ENCODE peak calls at places on chromosomes 2 and 18, in eight cellular contexts. Y is A549, K is body of pancreas, L is right lobe of liver, G is endodermal cell, E is left ventricle myocardium inferior, V is tibial artery, O is stomach. X is an unnamed sample.

GRCh38 chr18:45801396-45802004 is 24.0 kb upstream of the SIGLEC15 start:
- DNase-seq in Y (no peak), K (no peak), L (no peak), G (no peak), E (no peak), V (no peak), O (no peak), X (no peak)

GRCh38 chr18:7069191-7069590 is 48.4 kb downstream of the LAMA1 start:
- DNase-seq in Y (no peak), K (no peak), L (no peak), G (peak; percentile 52), E (no peak), V (no peak), O (no peak), X (no peak)

GRCh38 chr2:236803621-236804020 is 234.0 kb downstream of the ACKR3 start:
- DNase-seq in Y (no peak), K (no peak), L (no peak), G (peak; percentile 60), E (no peak), V (no peak), O (no peak), X (no peak)

GRCh38 chr2:24907106-24907505 is 12.9 kb downstream of the ADCY3 start:
- DNase-seq in Y (no peak), K (no peak), L (no peak), G (peak; percentile 7), E (no peak), V (peak; percentile 34), O (no peak), X (no peak)

GRCh38 chr2:164430166-164430783 is 191.0 kb downstream of the GRB14 start:
- DNase-seq in Y (peak; percentile 41), K (peak; percentile 33), L (no peak), G (peak; percentile 78), E (no peak), V (no peak), O (no peak), X (peak; percentile 12)

GRCh38 chr2:237122214-237122666 is 36.6 kb downstream of the COPS8 start:
- DNase-seq in Y (peak; percentile 80), K (peak; percentile 40), L (peak; percentile 55), G (peak; percentile 91), E (peak; percentile 57), V (peak; percentile 81), O (peak; percentile 60), X (peak; percentile 80)

GRCh38 chr18:58223717-58224424 is 179.8 kb downstream of the NEDD4L start:
- DNase-seq in Y (peak; percentile 86), K (peak; percentile 85), L (peak; percentile 89), G (no peak), E (no peak), V (no peak), O (peak; percentile 85), X (peak; percentile 27)

GRCh38 chr2:56369316-56369715 is 185.5 kb downstream of the CCDC85A start:
- DNase-seq in Y (no peak), K (no peak), L (no peak), G (no peak), E (no peak), V (no peak), O (no peak), X (no peak)

GRCh38 chr18:67425724-67426123 is 90.8 kb downstream of the DSEL start:
- DNase-seq in Y (peak; percentile 45), K (no peak), L (no peak), G (no peak), E (no peak), V (no peak), O (no peak), X (no peak)

GRCh38 chr2:197300139-197300538 is 10.4 kb downstream of the ANKRD44 start:
- DNase-seq in Y (no peak), K (no peak), L (no peak), G (no peak), E (no peak), V (no peak), O (no peak), X (no peak)

GRCh38 chr2:12270876-12271588 is 445.7 kb upstream of the TRIB2 start:
- DNase-seq in Y (no peak), K (no peak), L (no peak), G (no peak), E (no peak), V (no peak), O (no peak), X (no peak)

GRCh38 chr2:173290046-173290445 is 64.6 kb upstream of the CDCA7 start:
- DNase-seq in Y (no peak), K (no peak), L (no peak), G (no peak), E (no peak), V (no peak), O (no peak), X (no peak)

GRCh38 chr2:1590611-1591460 is 153.5 kb downstream of the PXDN start:
- DNase-seq in Y (no peak), K (no peak), L (no peak), G (peak; percentile 79), E (no peak), V (no peak), O (no peak), X (peak; percentile 51)

GRCh38 chr18:75574197-75574596 is 146.7 kb upstream of the SMIM21 start:
- DNase-seq in Y (no peak), K (no peak), L (no peak), G (no peak), E (no peak), V (no peak), O (no peak), X (no peak)

GRCh38 chr2:46276652-46277051 is 20.6 kb upstream of the EPAS1 start:
- DNase-seq in Y (peak; percentile 36), K (no peak), L (peak; percentile 4), G (peak; percentile 39), E (no peak), V (no peak), O (no peak), X (no peak)

GRCh38 chr2:201357216-201357615 is at the start of gene FLACC1:
- DNase-seq in Y (peak; percentile 57), K (peak; percentile 64), L (no peak), G (peak; percentile 74), E (no peak), V (no peak), O (no peak), X (no peak)

GRCh38 chr2:170324640-170325046 is 146.7 kb downstream of the MYO3B start:
- DNase-seq in Y (peak; percentile 54), K (peak; percentile 29), L (no peak), G (peak; percentile 97), E (no peak), V (no peak), O (peak; percentile 26), X (peak; percentile 24)

GRCh38 chr2:194545978-194546377 is 1111.0 kb upstream of the SLC39A10 start:
- DNase-seq in Y (peak; percentile 7), K (no peak), L (no peak), G (no peak), E (no peak), V (no peak), O (no peak), X (no peak)

GRCh38 chr2:134432438-134432883 is 178.6 kb downstream of the MGAT5 start:
- DNase-seq in Y (peak; percentile 70), K (peak; percentile 91), L (peak; percentile 73), G (peak; percentile 61), E (no peak), V (no peak), O (peak; percentile 48), X (no peak)

GRCh38 chr2:30790879-30791278 is 16.4 kb downstream of the CAPN13 start:
- DNase-seq in Y (no peak), K (no peak), L (no peak), G (peak; percentile 22), E (no peak), V (no peak), O (no peak), X (no peak)

GRCh38 chr2:216478151-216478550 is 20.5 kb upstream of the RPL37A start:
- DNase-seq in Y (no peak), K (peak; percentile 22), L (no peak), G (peak; percentile 62), E (no peak), V (no peak), O (no peak), X (no peak)

GRCh38 chr2:220226076-220226475 is 598.6 kb downstream of the SLC4A3 start:
- DNase-seq in Y (no peak), K (no peak), L (no peak), G (no peak), E (no peak), V (no peak), O (no peak), X (no peak)
- H3K4me1 ChIP-seq in Y (peaks cover 66% of the 10 kb centered on the region), K (no peaks in the 10 kb centered on the region), L (no peaks in the 10 kb centered on the region), G (no peaks in the 10 kb centered on the region), E (no peaks in the 10 kb centered on the region), V (no peaks in the 10 kb centered on the region), O (no peaks in the 10 kb centered on the region), X (no peaks in the 10 kb centered on the region)

DNA sequence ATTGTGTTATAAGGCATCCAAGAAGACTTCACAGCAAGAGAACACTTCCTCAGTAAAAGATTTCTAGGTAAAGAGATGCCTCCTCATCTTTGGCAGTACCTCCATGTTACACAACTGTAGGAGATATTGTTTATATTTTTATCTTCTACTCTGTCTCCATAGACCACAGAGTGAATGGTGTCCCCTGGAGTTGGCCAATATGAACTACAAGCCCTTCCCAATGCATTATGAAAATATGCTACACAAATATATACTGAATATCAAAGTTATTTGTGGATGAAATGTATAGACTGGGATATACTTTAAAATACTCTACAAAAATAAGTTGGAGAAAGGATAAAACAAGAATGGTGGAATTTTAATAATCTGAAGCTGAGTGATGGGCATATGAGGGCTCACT is 46.7 kb downstream of the MBOAT2 start:
- DNase-seq in Y (no peak), K (no peak), L (no peak), G (no peak), E (no peak), V (no peak), O (no peak), X (no peak)
- TF ChIP-seq CTCF in Y (no peak), K (no peak), L (no peak), G (peak; percentile 51), E (peak; percentile 32), V (no peak), O (no peak), X (no peak)

DNA sequence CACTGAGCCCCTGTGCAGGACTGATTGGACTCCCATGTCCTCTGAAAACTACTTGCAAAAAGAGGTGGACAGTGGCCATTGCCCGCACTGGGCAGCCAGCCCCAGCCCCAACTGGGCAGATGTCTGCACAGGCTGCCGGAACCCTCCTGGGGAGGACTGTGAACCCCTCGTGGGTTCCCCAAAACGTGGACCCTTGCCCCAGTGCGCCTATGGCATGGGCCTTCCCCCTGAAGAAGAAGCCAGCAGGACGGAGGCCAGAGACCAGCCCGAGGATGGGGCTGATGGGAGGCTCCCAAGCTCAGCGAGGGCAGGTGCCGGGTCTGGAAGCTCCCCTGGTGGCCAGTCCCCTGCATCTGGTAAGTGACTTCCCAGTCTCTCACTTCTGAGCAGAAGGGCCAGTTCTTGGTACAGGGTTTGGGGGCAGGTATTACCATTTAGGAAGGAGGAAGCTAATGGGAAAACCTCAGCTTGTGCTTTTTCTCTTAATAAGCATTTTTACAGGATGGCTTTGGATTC is 44.1 kb downstream of the TNFRSF11A start:
- DNase-seq in Y (no peak), K (no peak), L (no peak), G (peak; percentile 68), E (no peak), V (no peak), O (no peak), X (no peak)
- H3K4me1 ChIP-seq in Y (no peaks in the 10 kb centered on the region), K (no peaks in the 10 kb centered on the region), L (no peaks in the 10 kb centered on the region), G (peaks cover 2% of the 10 kb centered on the region), E (no peaks in the 10 kb centered on the region), V (no peaks in the 10 kb centered on the region), O (no peaks in the 10 kb centered on the region), X (no peaks in the 10 kb centered on the region)

DNA sequence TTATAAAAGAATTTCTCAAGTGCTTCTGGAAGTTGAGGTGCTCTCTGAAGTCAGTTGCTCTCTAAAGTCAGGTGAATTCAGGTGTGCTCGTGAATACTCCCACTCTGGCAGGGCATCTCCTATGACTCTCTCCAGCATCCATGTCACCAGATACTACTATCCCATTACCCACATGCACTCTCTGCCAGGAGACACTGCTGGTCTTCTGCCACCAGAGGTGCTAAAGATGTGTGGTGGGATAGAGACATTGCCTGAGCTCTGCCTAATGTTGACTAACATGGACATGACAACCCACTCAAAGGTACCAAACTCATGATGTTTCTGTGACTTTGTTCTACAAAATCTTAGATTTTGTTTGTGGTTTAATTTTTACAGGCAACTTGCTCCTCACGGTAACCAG is 106.4 kb upstream of the HNRNPA3 start:
- DNase-seq in Y (peak; percentile 24), K (no peak), L (no peak), G (peak; percentile 71), E (no peak), V (no peak), O (no peak), X (peak; percentile 8)
- TF ChIP-seq CTCF in Y (no peak), K (no peak), L (no peak), G (peak; percentile 73), E (no peak), V (no peak), O (no peak), X (peak; percentile 33)